ENCODE peak calls at places on chromosomes 3 and 15, in six cellular contexts. R is T follicular helper cell; C is cardiac fibroblast; G is activated CD4-positive, alpha-beta T cell treated with anti-CD3 and anti-CD28 coated beads, Interleukin-2, amount 50 U/mL, for 24 hours; D is CD8-positive, alpha-beta memory T cell; T is AG04449. Q is an unnamed sample.

GRCh38 chr3:184143327-184143726 is 8.2 kb downstream of the EIF2B5 start:
- DNase-seq in R (no peak), T (no peak), D (no peak), G (no peak), C (no peak), Q (no peak)

GRCh38 chr15:74563442-74563841 is 22.4 kb downstream of the ARID3B start:
- DNase-seq in T (no peak), R (no peak), C (no peak), D (no peak), G (no peak), Q (no peak)

GRCh38 chr3:78990164-78990563 is 777.6 kb downstream of the ROBO1 start:
- DNase-seq in D (no peak), R (no peak), C (no peak), T (no peak), G (no peak), Q (no peak)

GRCh38 chr3:187741403-187742350 is 3.6 kb downstream of the BCL6 start:
- DNase-seq in G (peak; percentile 63), D (peak; percentile 71), C (peak; percentile 91), R (peak; percentile 59), T (no peak), Q (peak; percentile 94)

GRCh38 chr3:181699171-181699903 is 12.4 kb upstream of the SOX2 start:
- DNase-seq in D (no peak), T (no peak), R (no peak), C (no peak), G (no peak), Q (no peak)

GRCh38 chr3:122975163-122975923 is 52.2 kb downstream of the SEMA5B start:
- DNase-seq in T (no peak), C (no peak), G (no peak), R (no peak), D (no peak), Q (peak; percentile 67)

GRCh38 chr3:71380096-71380495 is 203.4 kb downstream of the FOXP1 start:
- DNase-seq in G (no peak), D (no peak), T (no peak), R (no peak), C (no peak), Q (no peak)

GRCh38 chr3:21274000-21274671 is 476.9 kb downstream of the ZNF385D start:
- DNase-seq in T (no peak), G (no peak), D (no peak), C (peak; percentile 63), R (no peak), Q (no peak)

GRCh38 chr3:194468086-194468485 is 18.7 kb downstream of the ATP13A3 start:
- DNase-seq in R (no peak), D (no peak), G (no peak), T (no peak), C (peak; percentile 20), Q (no peak)

GRCh38 chr3:131702156-131702555 is 199.4 kb upstream of the MRPL3 start:
- DNase-seq in T (peak; percentile 50), R (no peak), C (peak; percentile 49), D (no peak), G (no peak), Q (no peak)

GRCh38 chr3:113094514-113094913 is 103.7 kb downstream of the GTPBP8 start:
- DNase-seq in G (no peak), R (no peak), C (no peak), D (no peak), T (no peak), Q (no peak)

GRCh38 chr15:63189955-63190691 is 717 bp downstream of the RAB8B start:
- DNase-seq in G (no peak), C (no peak), T (no peak), R (no peak), D (no peak), Q (no peak)

GRCh38 chr15:43516185-43516584 is 1.2 kb upstream of the MAP1A start:
- DNase-seq in D (no peak), R (no peak), G (no peak), C (peak; percentile 33), T (no peak), Q (peak; percentile 28)

GRCh38 chr15:58522391-58522790 is 90.6 kb downstream of the LIPC start:
- DNase-seq in G (no peak), D (no peak), R (no peak), C (no peak), T (no peak), Q (no peak)

Q was measured in mesenchymal stem cell.